ENCODE peak calls at places on chromosome 5, in six cellular contexts. One of them, this sample, is unnamed.
A peak's percentile ranks its signal among the peaks of the same experiment; 100 is the strongest.

GRCh38 chr5:75052461-75053285 is at the start of gene GCNT4:
- DNase-seq in T-helper 17 cell: peak; percentile 38
- DNase-seq in WTC11: peak; percentile 62
- DNase-seq in HT-29: no peak
- DNase-seq in GM23248: peak; percentile 77
- DNase-seq in activated naive CD4-positive, alpha-beta T cell treated with Interleukin-2 at 50 U/mL for 16 hours: peak; percentile 38
- DNase-seq in this sample: no peak

GRCh38 chr5:120436996-120437395 is 27.1 kb upstream of the PRR16 start:
- DNase-seq in WTC11: no peak
- DNase-seq in T-helper 17 cell: no peak
- DNase-seq in activated naive CD4-positive, alpha-beta T cell treated with Interleukin-2 at 50 U/mL for 16 hours: no peak
- DNase-seq in GM23248: peak; percentile 25
- DNase-seq in HT-29: no peak
- DNase-seq in this sample: no peak

GRCh38 chr5:57450991-57451876 is 31.4 kb downstream of the ACTBL2 start:
- DNase-seq in GM23248: no peak
- DNase-seq in WTC11: no peak
- DNase-seq in HT-29: peak; percentile 5
- DNase-seq in activated naive CD4-positive, alpha-beta T cell treated with Interleukin-2 at 50 U/mL for 16 hours: no peak
- DNase-seq in T-helper 17 cell: no peak
- DNase-seq in this sample: no peak

GRCh38 chr5:175351126-175351525 is 92.9 kb downstream of the DRD1 start:
- DNase-seq in activated naive CD4-positive, alpha-beta T cell treated with Interleukin-2 at 50 U/mL for 16 hours: no peak
- DNase-seq in WTC11: no peak
- DNase-seq in GM23248: no peak
- DNase-seq in T-helper 17 cell: no peak
- DNase-seq in HT-29: no peak
- DNase-seq in this sample: no peak

GRCh38 chr5:154189819-154190651 is 498 bp upstream of the GALNT10 start:
- DNase-seq in activated naive CD4-positive, alpha-beta T cell treated with Interleukin-2 at 50 U/mL for 16 hours: peak; percentile 83
- DNase-seq in HT-29: peak; percentile 62
- DNase-seq in WTC11: peak; percentile 81
- DNase-seq in T-helper 17 cell: peak; percentile 71
- DNase-seq in GM23248: peak; percentile 93
- DNase-seq in this sample: peak; percentile 95

GRCh38 chr5:34585601-34586104 is 70.5 kb upstream of the RAI14 start:
- DNase-seq in T-helper 17 cell: no peak
- DNase-seq in activated naive CD4-positive, alpha-beta T cell treated with Interleukin-2 at 50 U/mL for 16 hours: no peak
- DNase-seq in WTC11: no peak
- DNase-seq in GM23248: peak; percentile 71
- DNase-seq in HT-29: peak; percentile 87
- DNase-seq in this sample: no peak

GRCh38 chr5:62812653-62813329 is 234.2 kb downstream of the LRRC70 start:
- DNase-seq in WTC11: no peak
- DNase-seq in HT-29: no peak
- DNase-seq in activated naive CD4-positive, alpha-beta T cell treated with Interleukin-2 at 50 U/mL for 16 hours: no peak
- DNase-seq in T-helper 17 cell: no peak
- DNase-seq in GM23248: peak; percentile 1
- DNase-seq in this sample: no peak

GRCh38 chr5:150419630-150420270 is 7.0 kb upstream of the CD74 start:
- DNase-seq in T-helper 17 cell: no peak
- DNase-seq in WTC11: no peak
- DNase-seq in HT-29: no peak
- DNase-seq in activated naive CD4-positive, alpha-beta T cell treated with Interleukin-2 at 50 U/mL for 16 hours: no peak
- DNase-seq in GM23248: no peak
- DNase-seq in this sample: no peak

GRCh38 chr5:90473321-90474234 is 993 bp downstream of the MBLAC2 start:
- DNase-seq in T-helper 17 cell: no peak
- DNase-seq in activated naive CD4-positive, alpha-beta T cell treated with Interleukin-2 at 50 U/mL for 16 hours: peak; percentile 27
- DNase-seq in WTC11: peak; percentile 62
- DNase-seq in HT-29: peak; percentile 70
- DNase-seq in GM23248: peak; percentile 72
- DNase-seq in this sample: peak; percentile 86